ENCODE peak calls at places on chromosomes 5 and 9, in nine cellular contexts. One of them, this sample, is unnamed.

GRCh38 chr9:137349471-137350033 is 47.5 kb upstream of the NRARP start:
- DNase-seq in SW 1271: no peak
- DNase-seq in AG04450: no peak
- DNase-seq in tibial artery: no peak
- DNase-seq in dorsolateral prefrontal cortex: no peak
- DNase-seq in stimulated activated naive CD8-positive, alpha-beta T cell treated with anti-CD3 and anti-CD28 coated beads, Interleukin-15, amount 100 ng/mL, for 72 hours: no peak
- DNase-seq in right atrium auricular region: no peak
- DNase-seq in HCEC 1CT: no peak
- DNase-seq in H54: no peak
- DNase-seq in this sample: no peak

GRCh38 chr5:134902071-134902801 is 2.7 kb upstream of the PCBD2 start:
- DNase-seq in H54: no peak
- DNase-seq in AG04450: no peak
- DNase-seq in right atrium auricular region: no peak
- DNase-seq in HCEC 1CT: peak
- DNase-seq in tibial artery: no peak
- DNase-seq in stimulated activated naive CD8-positive, alpha-beta T cell treated with anti-CD3 and anti-CD28 coated beads, Interleukin-15, amount 100 ng/mL, for 72 hours: no peak
- DNase-seq in SW 1271: no peak
- DNase-seq in dorsolateral prefrontal cortex: no peak
- DNase-seq in this sample: no peak

GRCh38 chr5:23012842-23013241 is 159.7 kb upstream of the CDH12 start:
- DNase-seq in stimulated activated naive CD8-positive, alpha-beta T cell treated with anti-CD3 and anti-CD28 coated beads, Interleukin-15, amount 100 ng/mL, for 72 hours: no peak
- DNase-seq in H54: no peak
- DNase-seq in tibial artery: no peak
- DNase-seq in dorsolateral prefrontal cortex: no peak
- DNase-seq in right atrium auricular region: no peak
- DNase-seq in SW 1271: no peak
- DNase-seq in AG04450: no peak
- DNase-seq in HCEC 1CT: no peak
- DNase-seq in this sample: no peak

GRCh38 chr9:23342296-23342695 is 483.7 kb downstream of the ELAVL2 start:
- DNase-seq in H54: peak
- DNase-seq in right atrium auricular region: no peak
- DNase-seq in AG04450: no peak
- DNase-seq in tibial artery: peak
- DNase-seq in HCEC 1CT: no peak
- DNase-seq in SW 1271: no peak
- DNase-seq in dorsolateral prefrontal cortex: no peak
- DNase-seq in stimulated activated naive CD8-positive, alpha-beta T cell treated with anti-CD3 and anti-CD28 coated beads, Interleukin-15, amount 100 ng/mL, for 72 hours: no peak
- DNase-seq in this sample: no peak

GRCh38 chr5:169697976-169698375 is 60.9 kb downstream of the DOCK2 start:
- DNase-seq in HCEC 1CT: no peak
- DNase-seq in stimulated activated naive CD8-positive, alpha-beta T cell treated with anti-CD3 and anti-CD28 coated beads, Interleukin-15, amount 100 ng/mL, for 72 hours: no peak
- DNase-seq in right atrium auricular region: no peak
- DNase-seq in tibial artery: no peak
- DNase-seq in AG04450: no peak
- DNase-seq in dorsolateral prefrontal cortex: no peak
- DNase-seq in SW 1271: no peak
- DNase-seq in H54: no peak
- DNase-seq in this sample: no peak

GRCh38 chr9:97038909-97039781 is at the start of gene CTSV:
- DNase-seq in H54: peak
- DNase-seq in SW 1271: peak
- DNase-seq in stimulated activated naive CD8-positive, alpha-beta T cell treated with anti-CD3 and anti-CD28 coated beads, Interleukin-15, amount 100 ng/mL, for 72 hours: peak
- DNase-seq in right atrium auricular region: peak
- DNase-seq in tibial artery: peak
- DNase-seq in HCEC 1CT: peak
- DNase-seq in dorsolateral prefrontal cortex: peak
- DNase-seq in AG04450: peak
- DNase-seq in this sample: peak

GRCh38 chr9:37348917-37349316 is 73.6 kb upstream of the GRHPR start:
- DNase-seq in stimulated activated naive CD8-positive, alpha-beta T cell treated with anti-CD3 and anti-CD28 coated beads, Interleukin-15, amount 100 ng/mL, for 72 hours: no peak
- DNase-seq in HCEC 1CT: no peak
- DNase-seq in AG04450: no peak
- DNase-seq in tibial artery: no peak
- DNase-seq in right atrium auricular region: no peak
- DNase-seq in SW 1271: no peak
- DNase-seq in H54: no peak
- DNase-seq in dorsolateral prefrontal cortex: no peak
- DNase-seq in this sample: no peak

GRCh38 chr5:135353952-135354721 is 44.9 kb downstream of the MACROH2A1 start:
- DNase-seq in dorsolateral prefrontal cortex: peak
- DNase-seq in H54: peak
- DNase-seq in AG04450: peak
- DNase-seq in HCEC 1CT: peak
- DNase-seq in right atrium auricular region: no peak
- DNase-seq in stimulated activated naive CD8-positive, alpha-beta T cell treated with anti-CD3 and anti-CD28 coated beads, Interleukin-15, amount 100 ng/mL, for 72 hours: no peak
- DNase-seq in SW 1271: no peak
- DNase-seq in tibial artery: no peak
- DNase-seq in this sample: no peak

GRCh38 chr9:115740986-115741385 is 412.6 kb upstream of the PAPPA start:
- DNase-seq in stimulated activated naive CD8-positive, alpha-beta T cell treated with anti-CD3 and anti-CD28 coated beads, Interleukin-15, amount 100 ng/mL, for 72 hours: no peak
- DNase-seq in H54: no peak
- DNase-seq in AG04450: no peak
- DNase-seq in HCEC 1CT: no peak
- DNase-seq in SW 1271: no peak
- DNase-seq in right atrium auricular region: no peak
- DNase-seq in tibial artery: no peak
- DNase-seq in dorsolateral prefrontal cortex: no peak
- DNase-seq in this sample: no peak

GRCh38 chr9:81416476-81417298 is 272.7 kb downstream of the TLE1 start:
- DNase-seq in tibial artery: no peak
- DNase-seq in right atrium auricular region: no peak
- DNase-seq in SW 1271: no peak
- DNase-seq in dorsolateral prefrontal cortex: no peak
- DNase-seq in HCEC 1CT: no peak
- DNase-seq in AG04450: no peak
- DNase-seq in H54: no peak
- DNase-seq in stimulated activated naive CD8-positive, alpha-beta T cell treated with anti-CD3 and anti-CD28 coated beads, Interleukin-15, amount 100 ng/mL, for 72 hours: no peak
- DNase-seq in this sample: no peak

GRCh38 chr9:124457079-124457886 is 7.0 kb downstream of the ADGRD2 start:
- DNase-seq in dorsolateral prefrontal cortex: no peak
- DNase-seq in HCEC 1CT: no peak
- DNase-seq in SW 1271: no peak
- DNase-seq in right atrium auricular region: no peak
- DNase-seq in H54: no peak
- DNase-seq in AG04450: no peak
- DNase-seq in stimulated activated naive CD8-positive, alpha-beta T cell treated with anti-CD3 and anti-CD28 coated beads, Interleukin-15, amount 100 ng/mL, for 72 hours: no peak
- DNase-seq in tibial artery: no peak
- DNase-seq in this sample: no peak

GRCh38 chr5:172607213-172607793 is 33.8 kb upstream of the NEURL1B start:
- DNase-seq in right atrium auricular region: peak
- DNase-seq in AG04450: no peak
- DNase-seq in tibial artery: peak
- DNase-seq in dorsolateral prefrontal cortex: no peak
- DNase-seq in H54: no peak
- DNase-seq in SW 1271: no peak
- DNase-seq in HCEC 1CT: no peak
- DNase-seq in stimulated activated naive CD8-positive, alpha-beta T cell treated with anti-CD3 and anti-CD28 coated beads, Interleukin-15, amount 100 ng/mL, for 72 hours: no peak
- DNase-seq in this sample: no peak

GRCh38 chr5:147464211-147464610 is 45.7 kb downstream of the DPYSL3 start:
- DNase-seq in tibial artery: no peak
- DNase-seq in dorsolateral prefrontal cortex: no peak
- DNase-seq in H54: no peak
- DNase-seq in right atrium auricular region: no peak
- DNase-seq in HCEC 1CT: peak
- DNase-seq in SW 1271: no peak
- DNase-seq in stimulated activated naive CD8-positive, alpha-beta T cell treated with anti-CD3 and anti-CD28 coated beads, Interleukin-15, amount 100 ng/mL, for 72 hours: no peak
- DNase-seq in AG04450: no peak
- DNase-seq in this sample: no peak

GRCh38 chr5:157388148-157388547 is 71.9 kb upstream of the NIPAL4 start:
- DNase-seq in tibial artery: no peak
- DNase-seq in HCEC 1CT: peak
- DNase-seq in AG04450: no peak
- DNase-seq in stimulated activated naive CD8-positive, alpha-beta T cell treated with anti-CD3 and anti-CD28 coated beads, Interleukin-15, amount 100 ng/mL, for 72 hours: no peak
- DNase-seq in H54: no peak
- DNase-seq in right atrium auricular region: no peak
- DNase-seq in dorsolateral prefrontal cortex: no peak
- DNase-seq in SW 1271: no peak
- DNase-seq in this sample: no peak

GRCh38 chr5:64973226-64973625 is 204.5 kb downstream of the CWC27 start:
- DNase-seq in stimulated activated naive CD8-positive, alpha-beta T cell treated with anti-CD3 and anti-CD28 coated beads, Interleukin-15, amount 100 ng/mL, for 72 hours: no peak
- DNase-seq in right atrium auricular region: no peak
- DNase-seq in tibial artery: no peak
- DNase-seq in HCEC 1CT: no peak
- DNase-seq in SW 1271: no peak
- DNase-seq in dorsolateral prefrontal cortex: no peak
- DNase-seq in AG04450: no peak
- DNase-seq in H54: no peak
- DNase-seq in this sample: no peak

GRCh38 chr5:14171091-14171490 is 27.9 kb downstream of the TRIO start:
- DNase-seq in SW 1271: no peak
- DNase-seq in dorsolateral prefrontal cortex: no peak
- DNase-seq in H54: no peak
- DNase-seq in right atrium auricular region: no peak
- DNase-seq in stimulated activated naive CD8-positive, alpha-beta T cell treated with anti-CD3 and anti-CD28 coated beads, Interleukin-15, amount 100 ng/mL, for 72 hours: no peak
- DNase-seq in tibial artery: no peak
- DNase-seq in HCEC 1CT: peak
- DNase-seq in AG04450: no peak
- DNase-seq in this sample: no peak

GRCh38 chr5:38151878-38152277 is 106.5 kb upstream of the EGFLAM start:
- DNase-seq in HCEC 1CT: no peak
- DNase-seq in stimulated activated naive CD8-positive, alpha-beta T cell treated with anti-CD3 and anti-CD28 coated beads, Interleukin-15, amount 100 ng/mL, for 72 hours: no peak
- DNase-seq in SW 1271: no peak
- DNase-seq in tibial artery: no peak
- DNase-seq in AG04450: no peak
- DNase-seq in H54: no peak
- DNase-seq in dorsolateral prefrontal cortex: no peak
- DNase-seq in right atrium auricular region: no peak
- DNase-seq in this sample: no peak

GRCh38 chr5:135120951-135121350 is 86.9 kb upstream of the PITX1 start:
- DNase-seq in AG04450: no peak
- DNase-seq in dorsolateral prefrontal cortex: no peak
- DNase-seq in right atrium auricular region: no peak
- DNase-seq in stimulated activated naive CD8-positive, alpha-beta T cell treated with anti-CD3 and anti-CD28 coated beads, Interleukin-15, amount 100 ng/mL, for 72 hours: no peak
- DNase-seq in tibial artery: no peak
- DNase-seq in H54: no peak
- DNase-seq in SW 1271: no peak
- DNase-seq in HCEC 1CT: no peak
- DNase-seq in this sample: no peak

GRCh38 chr9:21381752-21382339 is 3.4 kb downstream of the IFNA2 start:
- DNase-seq in tibial artery: no peak
- DNase-seq in dorsolateral prefrontal cortex: no peak
- DNase-seq in AG04450: no peak
- DNase-seq in stimulated activated naive CD8-positive, alpha-beta T cell treated with anti-CD3 and anti-CD28 coated beads, Interleukin-15, amount 100 ng/mL, for 72 hours: no peak
- DNase-seq in HCEC 1CT: no peak
- DNase-seq in SW 1271: no peak
- DNase-seq in right atrium auricular region: no peak
- DNase-seq in H54: no peak
- DNase-seq in this sample: no peak

GRCh38 chr9:124345751-124346281 is 69.4 kb downstream of the PSMB7 start:
- DNase-seq in right atrium auricular region: no peak
- DNase-seq in dorsolateral prefrontal cortex: no peak
- DNase-seq in AG04450: no peak
- DNase-seq in tibial artery: no peak
- DNase-seq in HCEC 1CT: no peak
- DNase-seq in SW 1271: no peak
- DNase-seq in H54: no peak
- DNase-seq in stimulated activated naive CD8-positive, alpha-beta T cell treated with anti-CD3 and anti-CD28 coated beads, Interleukin-15, amount 100 ng/mL, for 72 hours: no peak
- DNase-seq in this sample: no peak

GRCh38 chr5:146342519-146342881 is 3.9 kb downstream of the POU4F3 start:
- DNase-seq in AG04450: no peak
- DNase-seq in H54: no peak
- DNase-seq in tibial artery: no peak
- DNase-seq in right atrium auricular region: no peak
- DNase-seq in SW 1271: no peak
- DNase-seq in dorsolateral prefrontal cortex: no peak
- DNase-seq in stimulated activated naive CD8-positive, alpha-beta T cell treated with anti-CD3 and anti-CD28 coated beads, Interleukin-15, amount 100 ng/mL, for 72 hours: no peak
- DNase-seq in HCEC 1CT: no peak
- DNase-seq in this sample: no peak

GRCh38 chr9:121499427-121500164 is at the start of gene GGTA1:
- DNase-seq in H54: peak
- DNase-seq in SW 1271: no peak
- DNase-seq in dorsolateral prefrontal cortex: peak
- DNase-seq in right atrium auricular region: peak
- DNase-seq in tibial artery: peak
- DNase-seq in HCEC 1CT: peak
- DNase-seq in AG04450: no peak
- DNase-seq in stimulated activated naive CD8-positive, alpha-beta T cell treated with anti-CD3 and anti-CD28 coated beads, Interleukin-15, amount 100 ng/mL, for 72 hours: peak
- DNase-seq in this sample: peak

GRCh38 chr9:75087279-75087823 is 604 bp downstream of the NMRK1 start:
- DNase-seq in right atrium auricular region: no peak
- DNase-seq in AG04450: no peak
- DNase-seq in tibial artery: no peak
- DNase-seq in SW 1271: peak
- DNase-seq in H54: peak
- DNase-seq in HCEC 1CT: peak
- DNase-seq in stimulated activated naive CD8-positive, alpha-beta T cell treated with anti-CD3 and anti-CD28 coated beads, Interleukin-15, amount 100 ng/mL, for 72 hours: peak
- DNase-seq in dorsolateral prefrontal cortex: peak
- DNase-seq in this sample: peak

GRCh38 chr5:131587541-131587940 is 47.5 kb downstream of the RAPGEF6 start:
- DNase-seq in SW 1271: no peak
- DNase-seq in stimulated activated naive CD8-positive, alpha-beta T cell treated with anti-CD3 and anti-CD28 coated beads, Interleukin-15, amount 100 ng/mL, for 72 hours: no peak
- DNase-seq in AG04450: no peak
- DNase-seq in dorsolateral prefrontal cortex: no peak
- DNase-seq in H54: no peak
- DNase-seq in right atrium auricular region: no peak
- DNase-seq in HCEC 1CT: peak
- DNase-seq in tibial artery: no peak
- DNase-seq in this sample: no peak

GRCh38 chr9:85248514-85249312 is 493.0 kb downstream of the AGTPBP1 start:
- DNase-seq in AG04450: no peak
- DNase-seq in right atrium auricular region: no peak
- DNase-seq in tibial artery: no peak
- DNase-seq in H54: no peak
- DNase-seq in stimulated activated naive CD8-positive, alpha-beta T cell treated with anti-CD3 and anti-CD28 coated beads, Interleukin-15, amount 100 ng/mL, for 72 hours: no peak
- DNase-seq in dorsolateral prefrontal cortex: no peak
- DNase-seq in SW 1271: no peak
- DNase-seq in HCEC 1CT: no peak
- DNase-seq in this sample: no peak

GRCh38 chr9:7105095-7105494 is 347.3 kb downstream of the KDM4C start:
- DNase-seq in SW 1271: no peak
- DNase-seq in tibial artery: no peak
- DNase-seq in H54: no peak
- DNase-seq in stimulated activated naive CD8-positive, alpha-beta T cell treated with anti-CD3 and anti-CD28 coated beads, Interleukin-15, amount 100 ng/mL, for 72 hours: no peak
- DNase-seq in right atrium auricular region: no peak
- DNase-seq in dorsolateral prefrontal cortex: no peak
- DNase-seq in AG04450: no peak
- DNase-seq in HCEC 1CT: no peak
- DNase-seq in this sample: no peak

GRCh38 chr5:149060325-149060724 is 2.5 kb downstream of the SH3TC2 start:
- DNase-seq in H54: no peak
- DNase-seq in SW 1271: no peak
- DNase-seq in stimulated activated naive CD8-positive, alpha-beta T cell treated with anti-CD3 and anti-CD28 coated beads, Interleukin-15, amount 100 ng/mL, for 72 hours: no peak
- DNase-seq in HCEC 1CT: peak
- DNase-seq in dorsolateral prefrontal cortex: no peak
- DNase-seq in AG04450: no peak
- DNase-seq in right atrium auricular region: no peak
- DNase-seq in tibial artery: no peak
- DNase-seq in this sample: no peak

GRCh38 chr5:61563401-61563800 is 231.3 kb downstream of the ZSWIM6 start:
- DNase-seq in tibial artery: no peak
- DNase-seq in dorsolateral prefrontal cortex: no peak
- DNase-seq in right atrium auricular region: no peak
- DNase-seq in H54: no peak
- DNase-seq in AG04450: no peak
- DNase-seq in stimulated activated naive CD8-positive, alpha-beta T cell treated with anti-CD3 and anti-CD28 coated beads, Interleukin-15, amount 100 ng/mL, for 72 hours: no peak
- DNase-seq in SW 1271: no peak
- DNase-seq in HCEC 1CT: no peak
- DNase-seq in this sample: no peak

GRCh38 chr9:34554211-34555001 is 31.6 kb upstream of the ENHO start:
- DNase-seq in tibial artery: no peak
- DNase-seq in SW 1271: no peak
- DNase-seq in stimulated activated naive CD8-positive, alpha-beta T cell treated with anti-CD3 and anti-CD28 coated beads, Interleukin-15, amount 100 ng/mL, for 72 hours: no peak
- DNase-seq in dorsolateral prefrontal cortex: no peak
- DNase-seq in right atrium auricular region: no peak
- DNase-seq in H54: no peak
- DNase-seq in HCEC 1CT: no peak
- DNase-seq in AG04450: no peak
- DNase-seq in this sample: no peak

GRCh38 chr5:9698125-9698848 is 68.1 kb upstream of the TAS2R1 start:
- DNase-seq in SW 1271: no peak
- DNase-seq in HCEC 1CT: no peak
- DNase-seq in tibial artery: no peak
- DNase-seq in H54: no peak
- DNase-seq in stimulated activated naive CD8-positive, alpha-beta T cell treated with anti-CD3 and anti-CD28 coated beads, Interleukin-15, amount 100 ng/mL, for 72 hours: no peak
- DNase-seq in right atrium auricular region: no peak
- DNase-seq in AG04450: no peak
- DNase-seq in dorsolateral prefrontal cortex: peak
- DNase-seq in this sample: no peak

GRCh38 chr5:151772029-151772867 is 494 bp downstream of the G3BP1 start:
- DNase-seq in right atrium auricular region: peak
- DNase-seq in HCEC 1CT: peak
- DNase-seq in H54: no peak
- DNase-seq in SW 1271: no peak
- DNase-seq in AG04450: no peak
- DNase-seq in tibial artery: peak
- DNase-seq in dorsolateral prefrontal cortex: peak
- DNase-seq in stimulated activated naive CD8-positive, alpha-beta T cell treated with anti-CD3 and anti-CD28 coated beads, Interleukin-15, amount 100 ng/mL, for 72 hours: peak
- DNase-seq in this sample: peak